ENCODE peak calls at places on chromosome X, in six cellular contexts. One of them, this sample, is unnamed.

GRCh38 chrX:56994375-56995270 is 718 bp downstream of the SPIN3 start:
- DNase-seq in left ventricle myocardium inferior: peak
- DNase-seq in stomach: no peak
- DNase-seq in H9: no peak
- DNase-seq in GM06990: no peak
- DNase-seq in heart right ventricle: peak
- DNase-seq in this sample: no peak

GRCh38 chrX:17851854-17852253 is 9.2 kb downstream of the RAI2 start:
- DNase-seq in left ventricle myocardium inferior: no peak
- DNase-seq in stomach: no peak
- DNase-seq in H9: no peak
- DNase-seq in GM06990: no peak
- DNase-seq in heart right ventricle: no peak
- DNase-seq in this sample: no peak

GRCh38 chrX:46376246-46376885 is 168.9 kb downstream of the ZNF674 start:
- DNase-seq in left ventricle myocardium inferior: no peak
- DNase-seq in stomach: no peak
- DNase-seq in H9: peak
- DNase-seq in GM06990: no peak
- DNase-seq in heart right ventricle: no peak
- DNase-seq in this sample: no peak

GRCh38 chrX:38183577-38183976 is 37.1 kb downstream of the SRPX start:
- DNase-seq in left ventricle myocardium inferior: no peak
- DNase-seq in stomach: no peak
- DNase-seq in H9: no peak
- DNase-seq in GM06990: no peak
- DNase-seq in heart right ventricle: no peak
- DNase-seq in this sample: no peak

GRCh38 chrX:68717663-68718442 is 70.4 kb downstream of the STARD8 start:
- DNase-seq in left ventricle myocardium inferior: no peak
- DNase-seq in stomach: peak
- DNase-seq in H9: no peak
- DNase-seq in GM06990: no peak
- DNase-seq in heart right ventricle: no peak
- DNase-seq in this sample: no peak

GRCh38 chrX:155745792-155746191 is 133.0 kb upstream of the TMLHE start:
- DNase-seq in left ventricle myocardium inferior: no peak
- DNase-seq in stomach: peak
- DNase-seq in H9: no peak
- DNase-seq in GM06990: no peak
- DNase-seq in heart right ventricle: no peak
- DNase-seq in this sample: no peak

GRCh38 chrX:101417981-101418841 is 10.2 kb downstream of the HNRNPH2 start:
- DNase-seq in left ventricle myocardium inferior: peak
- DNase-seq in stomach: peak
- DNase-seq in H9: peak
- DNase-seq in GM06990: peak
- DNase-seq in heart right ventricle: peak
- DNase-seq in this sample: no peak

GRCh38 chrX:118346258-118347094 is 570 bp downstream of the WDR44 start:
- DNase-seq in left ventricle myocardium inferior: peak
- DNase-seq in stomach: peak
- DNase-seq in H9: no peak
- DNase-seq in GM06990: peak
- DNase-seq in heart right ventricle: peak
- DNase-seq in this sample: no peak

GRCh38 chrX:140346711-140347110 is 158.2 kb downstream of the SOX3 start:
- DNase-seq in left ventricle myocardium inferior: no peak
- DNase-seq in stomach: no peak
- DNase-seq in H9: no peak
- DNase-seq in GM06990: no peak
- DNase-seq in heart right ventricle: no peak
- DNase-seq in this sample: no peak

GRCh38 chrX:27391601-27392000 is 71.5 kb downstream of the PPP4R3C start:
- DNase-seq in left ventricle myocardium inferior: no peak
- DNase-seq in stomach: no peak
- DNase-seq in H9: no peak
- DNase-seq in GM06990: no peak
- DNase-seq in heart right ventricle: no peak
- DNase-seq in this sample: no peak

GRCh38 chrX:127621780-127622179 is 430.4 kb downstream of the ACTRT1 start:
- DNase-seq in left ventricle myocardium inferior: no peak
- DNase-seq in stomach: no peak
- DNase-seq in H9: no peak
- DNase-seq in GM06990: no peak
- DNase-seq in heart right ventricle: no peak
- DNase-seq in this sample: no peak

GRCh38 chrX:120308558-120308957 is 2.7 kb downstream of the TMEM255A start:
- DNase-seq in left ventricle myocardium inferior: no peak
- DNase-seq in stomach: no peak
- DNase-seq in H9: peak
- DNase-seq in GM06990: no peak
- DNase-seq in heart right ventricle: peak
- DNase-seq in this sample: no peak

GRCh38 chrX:133229361-133229760 is 11.2 kb upstream of the TFDP3 start:
- DNase-seq in left ventricle myocardium inferior: no peak
- DNase-seq in stomach: no peak
- DNase-seq in H9: no peak
- DNase-seq in GM06990: no peak
- DNase-seq in heart right ventricle: no peak
- DNase-seq in this sample: no peak

GRCh38 chrX:154317391-154318000 is 21.9 kb downstream of the TKTL1 start:
- DNase-seq in left ventricle myocardium inferior: no peak
- DNase-seq in stomach: no peak
- DNase-seq in H9: peak
- DNase-seq in GM06990: no peak
- DNase-seq in heart right ventricle: no peak
- DNase-seq in this sample: no peak

GRCh38 chrX:143873343-143873742 is 10.5 kb upstream of the UBE2NL start:
- DNase-seq in left ventricle myocardium inferior: no peak
- DNase-seq in stomach: no peak
- DNase-seq in H9: no peak
- DNase-seq in GM06990: no peak
- DNase-seq in heart right ventricle: no peak
- DNase-seq in this sample: no peak

GRCh38 chrX:148228521-148228920 is 247.4 kb downstream of the FMR1NB start:
- DNase-seq in left ventricle myocardium inferior: no peak
- DNase-seq in stomach: no peak
- DNase-seq in H9: no peak
- DNase-seq in GM06990: no peak
- DNase-seq in heart right ventricle: no peak
- DNase-seq in this sample: no peak

GRCh38 chrX:53474707-53475106 is 40.5 kb upstream of the HSD17B10 start:
- DNase-seq in left ventricle myocardium inferior: no peak
- DNase-seq in stomach: no peak
- DNase-seq in H9: no peak
- DNase-seq in GM06990: no peak
- DNase-seq in heart right ventricle: no peak
- DNase-seq in this sample: no peak

GRCh38 chrX:57134702-57135101 is 2.5 kb downstream of the SPIN2A start:
- DNase-seq in left ventricle myocardium inferior: no peak
- DNase-seq in stomach: no peak
- DNase-seq in H9: no peak
- DNase-seq in GM06990: no peak
- DNase-seq in heart right ventricle: no peak
- DNase-seq in this sample: no peak

GRCh38 chrX:97638621-97639020 is 754.9 kb downstream of the RPA4 start:
- DNase-seq in left ventricle myocardium inferior: no peak
- DNase-seq in stomach: no peak
- DNase-seq in H9: no peak
- DNase-seq in GM06990: no peak
- DNase-seq in heart right ventricle: no peak
- DNase-seq in this sample: no peak

GRCh38 chrX:95044331-95044730 is 1370.3 kb downstream of the FAM133A start:
- DNase-seq in left ventricle myocardium inferior: no peak
- DNase-seq in stomach: no peak
- DNase-seq in H9: no peak
- DNase-seq in GM06990: no peak
- DNase-seq in heart right ventricle: no peak
- DNase-seq in this sample: no peak
- TF ChIP-seq CTCF in left ventricle myocardium inferior: no peak
- TF ChIP-seq CTCF in stomach: no peak
- TF ChIP-seq CTCF in H9: no peak
- TF ChIP-seq CTCF in GM06990: no peak
- TF ChIP-seq CTCF in heart right ventricle: no peak
- TF ChIP-seq CTCF in this sample: no peak

DNA sequence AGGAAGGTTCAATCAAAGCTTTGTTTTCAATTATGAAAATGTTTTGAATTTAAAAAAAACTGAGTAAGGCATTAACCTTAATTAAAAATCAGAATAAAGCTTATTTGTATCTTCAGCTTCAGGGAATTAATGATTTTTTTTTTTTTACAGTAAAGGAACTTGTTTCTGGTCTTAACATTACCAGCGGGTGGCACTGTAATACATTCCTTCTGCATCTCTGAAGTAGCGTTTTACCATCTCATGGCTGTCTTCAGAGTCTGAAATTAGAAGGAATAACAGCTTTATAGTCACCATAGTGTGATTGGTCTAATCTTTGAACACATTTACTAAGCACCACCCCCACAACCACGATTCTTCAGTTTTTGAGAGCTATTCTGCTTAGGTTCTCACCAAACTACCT is 102.6 kb downstream of the IL1RAPL2 start:
- DNase-seq in left ventricle myocardium inferior: no peak
- DNase-seq in stomach: no peak
- DNase-seq in H9: no peak
- DNase-seq in GM06990: no peak
- DNase-seq in heart right ventricle: no peak
- DNase-seq in this sample: no peak
- TF ChIP-seq CTCF in left ventricle myocardium inferior: peak
- TF ChIP-seq CTCF in stomach: no peak
- TF ChIP-seq CTCF in H9: peak
- TF ChIP-seq CTCF in GM06990: no peak
- TF ChIP-seq CTCF in heart right ventricle: no peak
- TF ChIP-seq CTCF in this sample: no peak

GRCh38 chrX:136765957-136766356 is 14.8 kb downstream of the ARHGEF6 start:
- DNase-seq in left ventricle myocardium inferior: no peak
- DNase-seq in stomach: no peak
- DNase-seq in H9: no peak
- DNase-seq in GM06990: no peak
- DNase-seq in heart right ventricle: no peak
- DNase-seq in this sample: no peak

GRCh38 chrX:136766785-136767103 is 14.0 kb downstream of the ARHGEF6 start:
- DNase-seq in left ventricle myocardium inferior: no peak
- DNase-seq in stomach: no peak
- DNase-seq in H9: no peak
- DNase-seq in GM06990: peak
- DNase-seq in heart right ventricle: no peak
- DNase-seq in this sample: no peak

GRCh38 chrX:136764206-136764605 is 16.5 kb downstream of the ARHGEF6 start:
- DNase-seq in left ventricle myocardium inferior: no peak
- DNase-seq in stomach: no peak
- DNase-seq in H9: no peak
- DNase-seq in GM06990: no peak
- DNase-seq in heart right ventricle: no peak
- DNase-seq in this sample: no peak

GRCh38 chrX:136768469-136769084 is 12.2 kb downstream of the ARHGEF6 start:
- DNase-seq in left ventricle myocardium inferior: peak
- DNase-seq in stomach: no peak
- DNase-seq in H9: peak
- DNase-seq in GM06990: peak
- DNase-seq in heart right ventricle: peak
- DNase-seq in this sample: peak

DNA sequence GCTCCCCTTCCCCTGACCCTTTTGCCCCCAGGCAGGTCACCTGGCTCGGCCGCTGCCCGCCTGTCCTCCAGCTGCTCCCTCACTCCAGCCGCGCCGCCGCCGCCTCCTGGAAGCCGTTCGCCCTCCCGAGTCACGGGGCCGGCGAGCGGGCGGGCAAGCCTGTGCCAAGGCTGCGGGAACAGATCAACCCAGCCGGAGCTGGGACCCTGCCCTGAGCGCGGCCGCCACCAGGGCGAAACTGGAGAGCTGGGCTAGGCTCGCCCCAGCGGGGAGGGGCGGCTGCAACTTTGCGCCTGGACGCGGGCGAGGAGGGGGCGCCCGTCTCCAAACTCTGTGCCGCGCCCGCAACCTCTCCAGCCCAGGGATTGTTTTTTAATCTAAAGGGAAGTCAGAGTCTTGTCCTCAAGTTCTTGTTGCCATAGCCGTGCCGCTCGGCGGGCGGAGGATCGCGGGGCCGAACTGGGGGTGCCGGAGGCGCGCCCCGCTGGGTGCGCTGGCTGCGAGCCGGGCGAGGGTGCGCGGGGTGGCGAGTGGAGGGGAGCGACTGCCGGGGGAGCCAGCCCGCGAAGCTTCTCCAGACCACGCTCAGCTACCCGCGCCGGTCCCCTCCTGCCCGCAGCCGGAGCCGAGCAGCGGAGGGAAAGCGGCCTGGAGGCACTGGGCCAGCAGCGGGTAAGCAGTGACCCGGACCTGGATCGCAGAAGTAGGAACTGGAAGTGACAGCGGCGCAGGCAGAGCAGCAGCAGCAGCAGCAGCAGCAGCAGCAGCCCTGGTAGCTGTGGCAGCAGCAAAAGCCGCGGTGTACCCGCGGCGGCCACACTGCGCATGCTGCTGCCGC is 13.4 kb downstream of the ARHGEF6 start:
- DNase-seq in left ventricle myocardium inferior: peak
- DNase-seq in stomach: peak
- DNase-seq in H9: peak
- DNase-seq in GM06990: peak
- DNase-seq in heart right ventricle: peak
- DNase-seq in this sample: peak
- TF ChIP-seq CTCF in left ventricle myocardium inferior: peak
- TF ChIP-seq CTCF in stomach: no peak
- TF ChIP-seq CTCF in H9: peak
- TF ChIP-seq CTCF in GM06990: peak
- TF ChIP-seq CTCF in heart right ventricle: peak
- TF ChIP-seq CTCF in this sample: peak

GRCh38 chrX:110743679-110744340 is 51.8 kb downstream of the CHRDL1 start:
- DNase-seq in left ventricle myocardium inferior: no peak
- DNase-seq in stomach: no peak
- DNase-seq in H9: no peak
- DNase-seq in GM06990: no peak
- DNase-seq in heart right ventricle: no peak
- DNase-seq in this sample: peak
- TF ChIP-seq CTCF in left ventricle myocardium inferior: no peak
- TF ChIP-seq CTCF in stomach: no peak
- TF ChIP-seq CTCF in H9: no peak
- TF ChIP-seq CTCF in GM06990: no peak
- TF ChIP-seq CTCF in heart right ventricle: no peak
- TF ChIP-seq CTCF in this sample: no peak

This sample was measured in GM12864.